ENCODE peak calls at places on chromosomes 12 and 14, in ten cellular contexts. One of them, this sample, is unnamed. For H3K9me3 and H3K4me1, the result is how much of the 10 kb centered on the place peaks cover.

GRCh38 chr12:8890313-8891084 is 23.8 kb upstream of the PHC1 start:
- DNase-seq in GM23248: peak
- DNase-seq in transverse colon: peak
- DNase-seq in neuronal stem cell: peak
- DNase-seq in breast epithelium: no peak
- DNase-seq in HCT116: no peak
- DNase-seq in sigmoid colon: no peak
- DNase-seq in iPS DF 6.9: no peak
- DNase-seq in IMR-90: peak
- DNase-seq in Peyer's patch: peak
- DNase-seq in this sample: peak

GRCh38 chr14:88630565-88630964 is 67.7 kb downstream of the ZC3H14 start:
- DNase-seq in HCT116: no peak
- DNase-seq in sigmoid colon: no peak
- DNase-seq in Peyer's patch: no peak
- DNase-seq in iPS DF 6.9: no peak
- DNase-seq in IMR-90: peak
- DNase-seq in transverse colon: no peak
- DNase-seq in GM23248: peak
- DNase-seq in neuronal stem cell: no peak
- DNase-seq in breast epithelium: no peak
- DNase-seq in this sample: no peak

GRCh38 chr12:64385468-64385867 is 5.1 kb downstream of the C12orf56 start:
- DNase-seq in transverse colon: no peak
- DNase-seq in IMR-90: peak
- DNase-seq in iPS DF 6.9: no peak
- DNase-seq in HCT116: peak
- DNase-seq in Peyer's patch: no peak
- DNase-seq in GM23248: peak
- DNase-seq in neuronal stem cell: no peak
- DNase-seq in breast epithelium: no peak
- DNase-seq in sigmoid colon: no peak
- DNase-seq in this sample: peak

GRCh38 chr14:76546426-76547221 is 170.7 kb downstream of the ESRRB start:
- DNase-seq in breast epithelium: no peak
- DNase-seq in GM23248: peak
- DNase-seq in HCT116: peak
- DNase-seq in iPS DF 6.9: peak
- DNase-seq in neuronal stem cell: peak
- DNase-seq in IMR-90: no peak
- DNase-seq in Peyer's patch: no peak
- DNase-seq in transverse colon: no peak
- DNase-seq in sigmoid colon: no peak
- DNase-seq in this sample: no peak

GRCh38 chr14:64645220-64645891 is 58.9 kb upstream of the PLEKHG3 start:
- DNase-seq in IMR-90: peak
- DNase-seq in breast epithelium: no peak
- DNase-seq in Peyer's patch: no peak
- DNase-seq in HCT116: no peak
- DNase-seq in iPS DF 6.9: peak
- DNase-seq in transverse colon: no peak
- DNase-seq in GM23248: peak
- DNase-seq in sigmoid colon: peak
- DNase-seq in neuronal stem cell: peak
- DNase-seq in this sample: no peak

GRCh38 chr14:84225243-84225642 is 1304.7 kb upstream of the FLRT2 start:
- DNase-seq in HCT116: no peak
- DNase-seq in iPS DF 6.9: no peak
- DNase-seq in GM23248: no peak
- DNase-seq in Peyer's patch: no peak
- DNase-seq in sigmoid colon: peak
- DNase-seq in neuronal stem cell: no peak
- DNase-seq in transverse colon: peak
- DNase-seq in breast epithelium: no peak
- DNase-seq in IMR-90: no peak
- DNase-seq in this sample: no peak

GRCh38 chr12:76927170-76927784 is 48.5 kb upstream of the CSRP2 start:
- DNase-seq in sigmoid colon: no peak
- DNase-seq in GM23248: peak
- DNase-seq in HCT116: peak
- DNase-seq in neuronal stem cell: peak
- DNase-seq in transverse colon: peak
- DNase-seq in iPS DF 6.9: peak
- DNase-seq in IMR-90: peak
- DNase-seq in Peyer's patch: peak
- DNase-seq in breast epithelium: no peak
- DNase-seq in this sample: no peak

GRCh38 chr12:123487428-123487827 is 29.5 kb downstream of the SNRNP35 start:
- DNase-seq in IMR-90: no peak
- DNase-seq in iPS DF 6.9: no peak
- DNase-seq in transverse colon: no peak
- DNase-seq in HCT116: no peak
- DNase-seq in breast epithelium: no peak
- DNase-seq in Peyer's patch: no peak
- DNase-seq in sigmoid colon: no peak
- DNase-seq in neuronal stem cell: no peak
- DNase-seq in GM23248: no peak
- DNase-seq in this sample: no peak

GRCh38 chr12:95343461-95344230 is 126.0 kb downstream of the VEZT start:
- DNase-seq in transverse colon: no peak
- DNase-seq in neuronal stem cell: no peak
- DNase-seq in Peyer's patch: no peak
- DNase-seq in breast epithelium: no peak
- DNase-seq in GM23248: no peak
- DNase-seq in iPS DF 6.9: no peak
- DNase-seq in HCT116: no peak
- DNase-seq in sigmoid colon: no peak
- DNase-seq in IMR-90: no peak
- DNase-seq in this sample: no peak

GRCh38 chr12:76883826-76884225 is 5.0 kb upstream of the CSRP2 start:
- DNase-seq in IMR-90: peak
- DNase-seq in sigmoid colon: no peak
- DNase-seq in iPS DF 6.9: no peak
- DNase-seq in Peyer's patch: no peak
- DNase-seq in GM23248: peak
- DNase-seq in transverse colon: no peak
- DNase-seq in breast epithelium: no peak
- DNase-seq in HCT116: no peak
- DNase-seq in neuronal stem cell: no peak
- DNase-seq in this sample: no peak

GRCh38 chr12:12784911-12785814 is at the start of gene APOLD1:
- DNase-seq in iPS DF 6.9: no peak
- DNase-seq in sigmoid colon: peak
- DNase-seq in IMR-90: no peak
- DNase-seq in transverse colon: no peak
- DNase-seq in HCT116: no peak
- DNase-seq in GM23248: no peak
- DNase-seq in breast epithelium: no peak
- DNase-seq in neuronal stem cell: no peak
- DNase-seq in Peyer's patch: no peak
- DNase-seq in this sample: no peak

GRCh38 chr14:89308232-89308959 is 108.6 kb downstream of the FOXN3 start:
- DNase-seq in neuronal stem cell: no peak
- DNase-seq in GM23248: peak
- DNase-seq in IMR-90: peak
- DNase-seq in breast epithelium: no peak
- DNase-seq in iPS DF 6.9: no peak
- DNase-seq in sigmoid colon: no peak
- DNase-seq in Peyer's patch: no peak
- DNase-seq in HCT116: no peak
- DNase-seq in transverse colon: no peak
- DNase-seq in this sample: no peak

GRCh38 chr12:101018540-101018939 is 191.5 kb downstream of the SLC5A8 start:
- DNase-seq in transverse colon: no peak
- DNase-seq in Peyer's patch: no peak
- DNase-seq in IMR-90: peak
- DNase-seq in iPS DF 6.9: no peak
- DNase-seq in sigmoid colon: no peak
- DNase-seq in GM23248: peak
- DNase-seq in HCT116: peak
- DNase-seq in breast epithelium: no peak
- DNase-seq in neuronal stem cell: no peak
- DNase-seq in this sample: no peak

GRCh38 chr14:81162941-81163340 is 57.8 kb downstream of the GTF2A1 start:
- DNase-seq in sigmoid colon: no peak
- DNase-seq in transverse colon: no peak
- DNase-seq in neuronal stem cell: no peak
- DNase-seq in GM23248: peak
- DNase-seq in breast epithelium: no peak
- DNase-seq in Peyer's patch: no peak
- DNase-seq in IMR-90: peak
- DNase-seq in HCT116: peak
- DNase-seq in iPS DF 6.9: no peak
- DNase-seq in this sample: no peak

GRCh38 chr14:61934385-61934784 is 172.2 kb downstream of the SNAPC1 start:
- DNase-seq in HCT116: no peak
- DNase-seq in neuronal stem cell: no peak
- DNase-seq in Peyer's patch: no peak
- DNase-seq in iPS DF 6.9: no peak
- DNase-seq in sigmoid colon: no peak
- DNase-seq in transverse colon: no peak
- DNase-seq in GM23248: peak
- DNase-seq in breast epithelium: no peak
- DNase-seq in IMR-90: peak
- DNase-seq in this sample: no peak

GRCh38 chr12:21631367-21631766 is 26.3 kb downstream of the LDHB start:
- DNase-seq in sigmoid colon: no peak
- DNase-seq in HCT116: no peak
- DNase-seq in neuronal stem cell: no peak
- DNase-seq in GM23248: no peak
- DNase-seq in Peyer's patch: no peak
- DNase-seq in transverse colon: no peak
- DNase-seq in breast epithelium: no peak
- DNase-seq in IMR-90: no peak
- DNase-seq in iPS DF 6.9: no peak
- DNase-seq in this sample: no peak

GRCh38 chr12:132942611-132943010 is 13.5 kb downstream of the ZNF605 start:
- DNase-seq in IMR-90: no peak
- DNase-seq in sigmoid colon: no peak
- DNase-seq in Peyer's patch: no peak
- DNase-seq in HCT116: no peak
- DNase-seq in iPS DF 6.9: no peak
- DNase-seq in GM23248: no peak
- DNase-seq in breast epithelium: no peak
- DNase-seq in transverse colon: no peak
- DNase-seq in neuronal stem cell: no peak
- DNase-seq in this sample: no peak
- H3K9me3 ChIP-seq in IMR-90: half or more
- H3K9me3 ChIP-seq in sigmoid colon: under half
- H3K9me3 ChIP-seq in Peyer's patch: under half
- H3K9me3 ChIP-seq in HCT116: under half
- H3K9me3 ChIP-seq in iPS DF 6.9: under half
- H3K9me3 ChIP-seq in GM23248: under half
- H3K9me3 ChIP-seq in breast epithelium: half or more
- H3K9me3 ChIP-seq in transverse colon: under half
- H3K9me3 ChIP-seq in neuronal stem cell: under half
- H3K9me3 ChIP-seq in this sample: under half

DNA sequence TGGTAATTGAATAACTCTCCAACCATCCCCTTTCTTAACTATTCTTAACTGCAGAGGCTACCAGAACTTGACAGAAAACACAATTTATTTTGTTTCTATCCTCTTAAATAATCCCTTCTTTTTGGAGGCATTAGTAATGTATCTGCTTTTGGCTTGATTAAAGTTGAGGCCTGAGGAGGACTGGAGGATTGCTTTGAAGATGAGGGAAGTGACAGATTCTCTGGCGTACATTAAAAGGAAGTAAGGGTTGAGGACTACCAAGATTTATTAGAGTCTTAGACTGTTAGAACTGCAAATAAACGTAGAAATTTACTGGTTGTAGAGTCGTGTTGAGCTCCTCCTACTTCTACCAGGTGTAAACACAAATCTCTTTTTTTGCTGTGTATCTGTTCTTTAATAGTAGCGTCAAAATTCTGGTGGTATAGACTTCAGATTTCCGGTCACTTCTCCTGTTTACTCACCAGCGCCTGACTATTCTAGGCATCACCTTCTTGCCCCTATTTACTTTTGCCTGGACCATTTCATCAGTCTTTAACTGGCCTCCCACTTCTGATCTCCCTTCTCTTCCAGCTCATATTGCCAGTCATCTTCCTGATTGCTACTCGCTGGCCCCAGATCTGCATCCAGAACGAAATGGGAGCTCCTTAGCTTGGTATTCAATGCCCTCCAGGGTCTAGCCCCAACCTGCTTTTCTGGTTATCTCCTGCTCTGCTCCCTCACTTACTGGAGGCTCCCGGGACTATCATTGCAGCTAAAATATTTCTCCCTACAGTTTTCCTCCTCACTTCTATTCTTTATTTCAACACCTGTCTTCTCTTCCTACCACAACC is 8.5 kb upstream of the EID3 start:
- DNase-seq in iPS DF 6.9: no peak
- DNase-seq in transverse colon: no peak
- DNase-seq in sigmoid colon: no peak
- DNase-seq in HCT116: no peak
- DNase-seq in breast epithelium: no peak
- DNase-seq in GM23248: no peak
- DNase-seq in neuronal stem cell: no peak
- DNase-seq in Peyer's patch: no peak
- DNase-seq in IMR-90: no peak
- DNase-seq in this sample: no peak
- H3K27ac ChIP-seq in iPS DF 6.9: no peak
- H3K27ac ChIP-seq in transverse colon: no peak
- H3K27ac ChIP-seq in sigmoid colon: peak
- H3K27ac ChIP-seq in HCT116: no peak
- H3K27ac ChIP-seq in breast epithelium: no peak
- H3K27ac ChIP-seq in GM23248: peak
- H3K27ac ChIP-seq in neuronal stem cell: no peak
- H3K27ac ChIP-seq in Peyer's patch: no peak
- H3K27ac ChIP-seq in IMR-90: peak
- H3K27ac ChIP-seq in this sample: no peak

DNA sequence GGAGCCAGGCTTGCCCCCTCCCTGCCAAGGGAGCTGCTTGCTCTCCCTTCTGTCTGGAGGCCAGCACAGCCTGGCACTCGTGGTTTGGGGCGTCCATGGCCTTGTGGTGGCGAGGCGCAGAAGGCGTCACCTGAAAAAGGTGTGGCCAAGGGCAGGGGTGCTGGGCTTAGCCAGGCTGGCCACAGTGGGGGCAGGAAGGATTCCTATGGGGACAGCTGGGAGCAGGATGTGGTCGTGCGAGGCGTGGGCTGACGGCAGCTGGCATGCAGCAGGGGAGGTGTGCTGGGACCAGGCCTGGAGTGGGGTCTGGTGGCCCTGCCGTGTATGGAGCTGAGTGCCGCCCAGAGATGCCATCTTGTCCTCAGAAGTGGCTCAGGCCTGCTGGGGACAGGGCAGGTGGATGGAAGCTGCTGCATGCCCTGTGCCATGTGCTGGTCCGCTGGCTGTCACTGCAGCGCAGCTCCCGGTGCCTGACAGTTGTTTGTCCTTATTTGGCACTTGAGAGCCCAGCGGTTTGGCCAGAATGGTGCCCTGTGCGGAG is 30.0 kb downstream of the SH2B3 start:
- DNase-seq in sigmoid colon: no peak
- DNase-seq in iPS DF 6.9: no peak
- DNase-seq in Peyer's patch: no peak
- DNase-seq in neuronal stem cell: no peak
- DNase-seq in GM23248: no peak
- DNase-seq in IMR-90: no peak
- DNase-seq in HCT116: no peak
- DNase-seq in breast epithelium: no peak
- DNase-seq in transverse colon: no peak
- DNase-seq in this sample: no peak
- H3K4me1 ChIP-seq in sigmoid colon: under half
- H3K4me1 ChIP-seq in iPS DF 6.9: under half
- H3K4me1 ChIP-seq in Peyer's patch: under half
- H3K4me1 ChIP-seq in neuronal stem cell: under half
- H3K4me1 ChIP-seq in GM23248: half or more
- H3K4me1 ChIP-seq in IMR-90: under half
- H3K4me1 ChIP-seq in HCT116: under half
- H3K4me1 ChIP-seq in breast epithelium: under half
- H3K4me1 ChIP-seq in transverse colon: half or more
- H3K4me1 ChIP-seq in this sample: half or more

GRCh38 chr14:106662947-106663346 is 1136.6 kb downstream of the TMEM121 start:
- DNase-seq in GM23248: no peak
- DNase-seq in iPS DF 6.9: no peak
- DNase-seq in neuronal stem cell: no peak
- DNase-seq in Peyer's patch: no peak
- DNase-seq in sigmoid colon: no peak
- DNase-seq in IMR-90: no peak
- DNase-seq in breast epithelium: no peak
- DNase-seq in HCT116: no peak
- DNase-seq in transverse colon: no peak
- DNase-seq in this sample: no peak
- H3K9me3 ChIP-seq in GM23248: under half
- H3K9me3 ChIP-seq in iPS DF 6.9: under half
- H3K9me3 ChIP-seq in neuronal stem cell: under half
- H3K9me3 ChIP-seq in Peyer's patch: under half
- H3K9me3 ChIP-seq in sigmoid colon: under half
- H3K9me3 ChIP-seq in IMR-90: under half
- H3K9me3 ChIP-seq in breast epithelium: under half
- H3K9me3 ChIP-seq in HCT116: under half
- H3K9me3 ChIP-seq in transverse colon: under half
- H3K9me3 ChIP-seq in this sample: under half

This sample was measured in CD4-positive, CD25-positive, alpha-beta regulatory T cell.